ENCODE peak calls at places on chromosome 20, in six cellular contexts. W is prostate gland, B is transverse colon, P is esophagus muscularis mucosa, D is GM23338, H is endothelial cell of umbilical vein. T is an unnamed sample.

GRCh38 chr20:63421913-63422312 is 50.5 kb downstream of the KCNQ2 start:
- DNase-seq in W (no peak), B (no peak), P (no peak), D (no peak), H (no peak), T (no peak)

GRCh38 chr20:17562804-17563305 is 7.0 kb upstream of the DSTN start:
- DNase-seq in W (no peak), B (no peak), P (no peak), D (no peak), H (peak; percentile 34), T (no peak)

GRCh38 chr20:14333734-14334133 is 3.7 kb downstream of the FLRT3 start:
- DNase-seq in W (no peak), B (no peak), P (no peak), D (no peak), H (no peak), T (no peak)

GRCh38 chr20:63917811-63918210 is 22.9 kb downstream of the DNAJC5 start:
- DNase-seq in W (no peak), B (no peak), P (no peak), D (no peak), H (no peak), T (no peak)

GRCh38 chr20:3547906-3548305 is 77.1 kb downstream of the ATRN start:
- DNase-seq in W (no peak), B (no peak), P (no peak), D (no peak), H (no peak), T (no peak)

GRCh38 chr20:10927011-10927583 is 253.3 kb upstream of the JAG1 start:
- DNase-seq in W (no peak), B (no peak), P (no peak), D (no peak), H (no peak), T (no peak)

GRCh38 chr20:46357030-46357514 is 48.8 kb upstream of the CDH22 start:
- DNase-seq in W (no peak), B (no peak), P (no peak), D (no peak), H (peak; percentile 10), T (peak; percentile 84)

GRCh38 chr20:51715028-51715872 is 52.9 kb downstream of the ATP9A start:
- DNase-seq in W (no peak), B (no peak), P (no peak), D (no peak), H (no peak), T (no peak)

GRCh38 chr20:17627101-17627950 is 54.7 kb downstream of the RRBP1 start:
- DNase-seq in W (no peak), B (no peak), P (no peak), D (no peak), H (no peak), T (peak; percentile 63)

GRCh38 chr20:62010551-62011402 is 54.9 kb downstream of the TAF4 start:
- DNase-seq in W (peak; percentile 43), B (peak; percentile 53), P (no peak), D (peak; percentile 83), H (peak; percentile 59), T (no peak)

GRCh38 chr20:19275630-19276071 is 63.2 kb downstream of the SLC24A3 start:
- DNase-seq in W (peak; percentile 34), B (peak; percentile 63), P (no peak), D (no peak), H (no peak), T (no peak)

GRCh38 chr20:62808211-62808865 is 3.7 kb downstream of the OGFR start:
- DNase-seq in W (no peak), B (peak; percentile 72), P (no peak), D (peak; percentile 84), H (peak; percentile 44), T (peak; percentile 94)

GRCh38 chr20:4947817-4948559 is 53.3 kb downstream of the SLC23A2 start:
- DNase-seq in W (no peak), B (no peak), P (no peak), D (peak; percentile 32), H (no peak), T (no peak)

GRCh38 chr20:19022118-19022575 is 190.3 kb upstream of the SLC24A3 start:
- DNase-seq in W (no peak), B (no peak), P (peak; percentile 64), D (no peak), H (no peak), T (no peak)

GRCh38 chr20:58361549-58361948 is 27.5 kb upstream of the VAPB start:
- DNase-seq in W (no peak), B (no peak), P (no peak), D (peak; percentile 30), H (no peak), T (no peak)

GRCh38 chr20:54535045-54535444 is 59.7 kb downstream of the DOK5 start:
- DNase-seq in W (no peak), B (no peak), P (no peak), D (no peak), H (no peak), T (no peak)

GRCh38 chr20:35329435-35330139 is 37.4 kb upstream of the FAM83C start:
- DNase-seq in W (no peak), B (peak; percentile 58), P (no peak), D (peak; percentile 87), H (no peak), T (no peak)

DNA sequence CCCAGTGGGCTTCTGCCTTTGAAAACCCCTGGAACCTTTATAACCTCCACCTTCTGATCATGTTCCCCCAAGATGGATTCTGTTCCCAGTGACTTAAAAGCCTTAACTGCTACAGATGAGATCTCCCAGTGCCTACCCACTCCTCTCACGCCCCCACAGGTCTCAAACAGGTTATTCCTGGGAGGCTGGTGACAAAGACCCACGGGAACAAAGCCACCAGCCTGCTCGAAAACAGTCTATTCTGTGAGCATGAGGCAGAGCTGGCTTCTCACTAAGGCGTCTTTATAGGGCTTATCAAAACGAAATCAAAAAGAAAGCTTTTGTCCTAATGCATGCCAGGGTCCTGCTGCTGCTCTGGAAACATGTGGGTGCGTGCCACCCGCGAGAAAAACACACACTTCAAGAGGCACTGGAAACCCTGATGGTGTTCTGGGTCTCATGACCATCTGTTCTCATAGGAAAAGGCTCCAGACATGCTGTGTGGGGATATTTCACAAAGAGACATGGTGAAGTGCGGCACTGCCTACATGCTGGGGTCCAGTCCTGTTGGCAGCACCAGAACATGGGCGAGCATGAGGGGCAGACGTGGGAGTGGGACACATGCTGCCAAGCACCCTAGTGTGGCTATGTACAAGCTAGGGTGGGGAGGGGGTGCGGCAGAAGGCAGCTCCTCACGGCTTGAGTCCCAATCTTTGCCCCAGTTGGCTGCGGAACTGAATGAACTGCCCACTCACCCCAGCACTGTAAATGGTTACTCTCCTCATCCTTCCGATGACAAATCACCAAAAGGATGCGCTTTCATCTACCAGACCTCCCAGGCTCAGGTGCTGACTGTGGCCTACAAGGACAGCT is 2.1 kb downstream of the FKBP1A start:
- DNase-seq in W (no peak), B (no peak), P (peak; percentile 72), D (no peak), H (peak; percentile 49), T (no peak)
- TF ChIP-seq POLR2AphosphoS5 in W (no peak), B (no peak), P (no peak), D (no peak), H (peak; percentile 31), T (no peak)

GRCh38 chr20:56793916-56794315 is 164.8 kb downstream of the TFAP2C start:
- DNase-seq in W (no peak), B (no peak), P (no peak), D (no peak), H (no peak), T (no peak)
- H3K27me3 ChIP-seq in W (no peaks in the 10 kb centered on the region), B (no peaks in the 10 kb centered on the region), P (no peaks in the 10 kb centered on the region), D (no peaks in the 10 kb centered on the region), H (no peaks in the 10 kb centered on the region), T (no peaks in the 10 kb centered on the region)

GRCh38 chr20:38947931-38948362 is 14.2 kb upstream of the DHX35 start:
- DNase-seq in W (no peak), B (no peak), P (no peak), D (no peak), H (no peak), T (no peak)

GRCh38 chr20:38951611-38952010 is 10.5 kb upstream of the DHX35 start:
- DNase-seq in W (no peak), B (no peak), P (no peak), D (no peak), H (no peak), T (no peak)

GRCh38 chr20:38953630-38954340 is 8.4 kb upstream of the DHX35 start:
- DNase-seq in W (no peak), B (no peak), P (no peak), D (no peak), H (no peak), T (no peak)

GRCh38 chr20:38950254-38950653 is 11.9 kb upstream of the DHX35 start:
- DNase-seq in W (no peak), B (no peak), P (no peak), D (no peak), H (no peak), T (no peak)

GRCh38 chr20:38952153-38952552 is 10.0 kb upstream of the DHX35 start:
- DNase-seq in W (no peak), B (no peak), P (no peak), D (no peak), H (no peak), T (no peak)
- TF ChIP-seq POLR2AphosphoS5 in W (no peak), B (no peak), P (no peak), D (no peak), H (no peak), T (no peak)

GRCh38 chr20:21395666-21396044 is 1.7 kb downstream of the NKX2-4 start:
- DNase-seq in W (no peak), B (no peak), P (no peak), D (peak; percentile 71), H (no peak), T (no peak)
- H3K27me3 ChIP-seq in W (peaks cover 55% of the 10 kb centered on the region), B (peaks cover 100% of the 10 kb centered on the region), P (peaks cover 97% of the 10 kb centered on the region), D (peaks cover 100% of the 10 kb centered on the region), H (peaks cover 68% of the 10 kb centered on the region), T (peaks cover 100% of the 10 kb centered on the region)

DNA sequence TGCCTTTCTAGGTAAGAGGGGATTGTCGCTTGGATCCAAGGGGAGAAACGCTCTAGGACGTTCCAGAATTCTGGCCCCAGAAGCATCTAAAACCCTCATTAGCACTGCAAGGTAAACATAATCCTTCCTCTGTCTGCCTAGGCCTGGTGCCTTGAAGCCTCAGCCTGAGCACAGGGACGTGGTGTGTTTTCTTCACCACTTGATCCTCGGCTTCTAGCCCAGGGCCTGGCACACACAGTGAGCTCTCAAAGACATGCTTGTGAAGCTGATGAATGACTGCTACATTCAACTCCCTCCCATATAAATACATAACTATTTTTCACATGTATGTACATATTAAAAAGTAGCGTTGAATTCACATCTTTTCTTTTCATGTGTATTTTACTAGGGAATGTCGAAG is 100.3 kb downstream of the ISM1 start:
- DNase-seq in W (no peak), B (no peak), P (no peak), D (no peak), H (no peak), T (no peak)
- TF ChIP-seq POLR2AphosphoS5 in W (no peak), B (no peak), P (no peak), D (no peak), H (no peak), T (no peak)

GRCh38 chr20:49411221-49411925 is 71.1 kb downstream of the KCNB1 start:
- DNase-seq in W (no peak), B (no peak), P (no peak), D (no peak), H (no peak), T (no peak)

GRCh38 chr20:49413677-49414076 is 68.8 kb downstream of the KCNB1 start:
- DNase-seq in W (no peak), B (no peak), P (no peak), D (no peak), H (no peak), T (no peak)

GRCh38 chr20:49415005-49415663 is 67.3 kb downstream of the KCNB1 start:
- DNase-seq in W (no peak), B (no peak), P (no peak), D (no peak), H (no peak), T (no peak)

GRCh38 chr20:49412254-49412653 is 70.2 kb downstream of the KCNB1 start:
- DNase-seq in W (no peak), B (no peak), P (no peak), D (no peak), H (no peak), T (no peak)

GRCh38 chr20:49412953-49413352 is 69.5 kb downstream of the KCNB1 start:
- DNase-seq in W (no peak), B (no peak), P (no peak), D (no peak), H (no peak), T (no peak)
- H3K27me3 ChIP-seq in W (no peaks in the 10 kb centered on the region), B (no peaks in the 10 kb centered on the region), P (no peaks in the 10 kb centered on the region), D (no peaks in the 10 kb centered on the region), H (peaks cover 11% of the 10 kb centered on the region), T (no peaks in the 10 kb centered on the region)

T was measured in spleen.